ENCODE peak calls at places on chromosomes 16 and 17, in five cellular contexts. X is gastrocnemius medialis, R is tibial artery, K is SJSA1, S is upper lobe of right lung. F is an unnamed sample.

GRCh38 chr16:68902376-68903345 is 59.3 kb downstream of the TANGO6 start:
- DNase-seq in R (no peak), K (no peak), S (no peak), X (peak; percentile 5), F (no peak)

GRCh38 chr17:44915727-44916058 is 393 bp upstream of the GFAP start:
- DNase-seq in S (peak; percentile 58), R (no peak), X (no peak), K (no peak), F (no peak)

GRCh38 chr17:74192950-74193781 is 10.3 kb upstream of the RPL38 start:
- DNase-seq in R (peak; percentile 77), S (peak; percentile 81), X (peak; percentile 45), K (no peak), F (no peak)

GRCh38 chr16:48687421-48688038 is 77.5 kb upstream of the N4BP1 start:
- DNase-seq in X (no peak), R (peak; percentile 22), K (peak; percentile 59), S (no peak), F (no peak)

GRCh38 chr17:80819422-80820164 is 172.0 kb upstream of the CHMP6 start:
- DNase-seq in R (no peak), X (no peak), K (no peak), S (peak; percentile 59), F (no peak)

GRCh38 chr16:85556456-85557082 is 56.6 kb upstream of the GSE1 start:
- DNase-seq in X (no peak), S (peak; percentile 88), K (peak; percentile 59), R (peak; percentile 35), F (no peak)

GRCh38 chr16:87075319-87075860 is 241.8 kb downstream of the C16orf95 start:
- DNase-seq in X (no peak), K (no peak), S (no peak), R (no peak), F (no peak)

GRCh38 chr16:61676740-61677139 is 359.5 kb downstream of the CDH8 start:
- DNase-seq in R (no peak), S (no peak), K (no peak), X (no peak), F (no peak)

GRCh38 chr17:17554266-17554665 is 37.2 kb downstream of the PEMT start:
- DNase-seq in R (no peak), X (no peak), S (no peak), K (no peak), F (no peak)

GRCh38 chr17:73286863-73287296 is 24.9 kb downstream of the CDC42EP4 start:
- DNase-seq in X (no peak), K (no peak), S (no peak), R (peak; percentile 20), F (no peak)

GRCh38 chr16:73095885-73096341 is 48.0 kb upstream of the ZFHX3 start:
- DNase-seq in K (no peak), S (no peak), R (no peak), X (no peak), F (no peak)

GRCh38 chr16:17392127-17392856 is 78.5 kb downstream of the XYLT1 start:
- DNase-seq in K (no peak), X (no peak), S (no peak), R (no peak), F (no peak)

GRCh38 chr17:77109159-77110005 is 31.4 kb upstream of the SEC14L1 start:
- DNase-seq in K (no peak), R (no peak), S (no peak), X (no peak), F (no peak)

GRCh38 chr17:19013226-19013625 is 8.7 kb upstream of the FAM83G start:
- DNase-seq in R (no peak), X (no peak), S (no peak), K (no peak), F (no peak)

DNA sequence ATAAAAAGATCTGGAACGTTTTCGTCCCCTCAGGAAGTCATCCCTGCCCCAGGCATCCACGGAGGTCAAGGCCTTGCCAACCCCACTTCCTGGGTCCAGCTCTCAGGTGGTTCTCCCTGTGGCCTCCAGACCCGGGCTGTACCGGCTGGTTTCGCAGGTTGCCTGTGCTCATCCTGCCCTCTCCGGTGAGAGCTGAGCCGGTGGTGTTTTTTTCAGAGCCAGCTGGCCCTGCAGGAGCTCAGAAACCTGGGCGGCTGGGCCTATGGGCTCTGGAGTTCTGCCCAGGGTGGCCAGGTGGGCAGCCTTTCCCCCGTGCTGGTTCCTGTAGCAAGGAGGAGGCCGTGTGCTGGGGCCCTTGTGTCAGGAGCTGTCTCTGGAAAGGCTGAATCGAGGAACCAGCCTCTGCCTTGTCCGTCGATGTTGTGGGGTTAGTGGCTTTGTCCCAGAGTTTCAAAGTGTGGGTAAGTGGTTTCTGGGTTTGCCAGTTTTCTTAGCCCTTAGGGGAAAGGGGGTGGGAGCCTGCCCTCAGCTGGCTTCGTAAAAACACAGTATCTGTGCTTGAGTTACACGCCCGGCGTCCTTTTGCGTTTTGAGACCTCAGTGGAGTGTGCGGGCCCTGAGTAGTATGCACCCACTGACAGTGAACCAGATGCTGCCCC is 23.6 kb downstream of the C16orf90 start:
- DNase-seq in K (no peak), X (no peak), R (no peak), S (no peak), F (no peak)
- H3K4me1 ChIP-seq in K (peaks cover 10% of the 10 kb centered on the region), X (peaks cover 36% of the 10 kb centered on the region), R (peaks cover 41% of the 10 kb centered on the region), S (peaks cover 21% of the 10 kb centered on the region), F (peaks cover 4% of the 10 kb centered on the region)

DNA sequence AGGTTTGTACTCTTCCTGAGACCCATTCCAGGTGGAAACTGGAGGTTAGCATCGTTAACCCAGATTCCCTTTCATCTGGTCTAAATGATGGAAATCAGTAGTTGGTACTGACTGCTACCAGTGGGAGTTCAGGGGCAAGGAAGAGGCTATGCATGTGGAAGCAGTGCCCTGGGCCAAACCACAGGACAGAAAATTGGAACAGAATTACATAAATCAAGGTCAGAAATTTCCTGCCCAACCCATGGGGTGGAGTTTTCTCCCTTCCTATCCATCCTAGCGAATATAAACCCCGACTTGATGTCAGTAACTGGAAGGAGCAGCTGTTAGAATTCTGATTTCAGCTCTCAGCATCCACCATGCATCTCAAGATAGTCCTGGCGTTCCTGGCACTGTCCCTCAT is at the start of gene AOC2:
- DNase-seq in S (no peak), R (no peak), K (no peak), X (no peak), F (no peak)
- H3K27ac ChIP-seq in S (peak within 1 kb of the TSS; percentile 44), R (peak within 1 kb of the TSS; percentile 36), K (no peak within 1 kb of the TSS), X (no peak within 1 kb of the TSS), F (no peak within 1 kb of the TSS)

GRCh38 chr17:78142113-78142861 is 3.9 kb upstream of the C17orf99 start:
- DNase-seq in X (no peak), K (no peak), S (peak; percentile 89), R (no peak), F (no peak)

GRCh38 chr17:78141437-78142112 is 4.6 kb upstream of the C17orf99 start:
- DNase-seq in R (no peak), X (no peak), K (no peak), S (no peak), F (no peak)

GRCh38 chr17:78137392-78138203 is 7.0 kb downstream of the TMC8 start:
- DNase-seq in R (no peak), K (no peak), X (no peak), S (no peak), F (no peak)

GRCh38 chr17:78138204-78139060 is 7.8 kb upstream of the C17orf99 start:
- DNase-seq in S (no peak), K (no peak), R (no peak), X (no peak), F (no peak)

DNA sequence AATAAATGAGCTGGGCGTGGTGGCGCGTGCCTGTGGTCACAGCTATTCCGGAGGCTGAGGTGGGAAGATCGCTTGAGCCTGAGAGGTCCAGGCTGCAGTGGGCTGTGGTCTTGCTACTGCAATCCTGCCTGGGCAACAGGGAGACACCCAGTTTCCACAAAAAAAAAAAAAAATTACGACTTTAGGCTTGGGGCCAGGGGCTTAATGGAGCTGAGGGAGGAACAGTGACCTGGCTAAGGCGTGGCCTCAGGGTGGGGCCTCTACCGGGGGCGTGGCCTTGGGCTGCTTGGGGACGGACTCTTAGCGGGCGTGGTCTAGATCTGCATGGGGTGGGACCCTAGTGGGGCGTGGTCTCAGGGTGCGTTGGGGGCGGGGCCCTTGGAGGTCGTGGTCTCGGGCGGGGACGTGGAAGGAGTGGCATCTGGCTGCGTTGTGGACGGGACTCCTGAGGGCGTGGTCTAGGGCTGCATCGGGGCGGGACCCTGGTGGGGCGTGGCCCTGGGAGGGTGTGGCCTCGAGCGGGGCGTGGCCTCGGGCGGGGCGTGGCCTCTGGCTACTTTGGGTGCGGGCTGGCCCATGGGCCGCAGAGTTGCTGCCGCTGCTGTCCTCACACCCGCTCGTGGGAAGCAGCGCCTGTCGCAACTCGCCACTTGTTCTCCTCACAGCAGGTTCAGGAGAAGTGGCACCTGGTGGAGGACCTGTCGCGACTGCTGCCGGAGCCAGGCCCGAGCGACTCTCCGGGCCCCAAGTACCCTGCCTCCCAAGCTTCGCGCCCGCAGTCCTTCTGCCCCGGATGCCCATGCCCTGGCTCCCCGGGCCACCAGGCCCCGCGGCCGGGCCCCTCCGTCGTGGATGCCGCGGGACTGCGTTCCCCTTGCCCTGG is 5.8 kb upstream of the C17orf99 start:
- DNase-seq in R (peak; percentile 81), K (peak; percentile 93), X (peak; percentile 72), S (peak; percentile 99), F (peak; percentile 48)
- H3K4me1 ChIP-seq in R (peaks cover 32% of the 10 kb centered on the region), K (peaks cover 13% of the 10 kb centered on the region), X (peaks cover 15% of the 10 kb centered on the region), S (peaks cover 48% of the 10 kb centered on the region), F (peaks cover 18% of the 10 kb centered on the region)

DNA sequence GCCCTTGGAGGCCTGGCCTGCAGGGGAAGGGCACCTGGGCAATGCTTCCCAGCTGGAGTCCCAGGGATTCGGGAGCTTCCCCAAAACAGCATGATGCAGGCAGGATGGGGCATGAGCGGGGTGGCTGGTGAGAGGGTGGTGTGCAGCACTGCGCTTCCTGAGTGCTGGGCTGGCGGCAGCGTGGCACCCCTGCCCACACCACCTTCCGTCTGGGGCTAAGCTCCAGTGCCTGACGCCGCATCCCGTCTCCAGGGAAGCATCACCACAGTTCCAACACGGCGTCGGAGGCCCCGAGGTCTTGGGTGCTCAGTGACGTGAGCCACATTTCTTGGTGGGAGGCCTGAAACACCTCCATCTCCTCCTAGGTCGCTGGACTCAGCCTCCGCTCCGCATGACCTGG is 13.8 kb upstream of the MTSS2 start:
- DNase-seq in S (no peak), K (no peak), X (no peak), R (no peak), F (no peak)
- H3K27ac ChIP-seq in S (no peak overlapping the region), K (peak overlapping the region; percentile 24), X (peak overlapping the region; percentile 79), R (peak overlapping the region; percentile 99), F (peak overlapping the region; percentile 96)

GRCh38 chr16:88741368-88741767 is 35.1 kb downstream of the CTU2 start:
- DNase-seq in S (no peak), X (no peak), K (no peak), R (no peak), F (no peak)
- H3K4me1 ChIP-seq in S (peaks cover 28% of the 10 kb centered on the region), X (no peaks in the 10 kb centered on the region), K (peaks cover 4% of the 10 kb centered on the region), R (peaks cover 49% of the 10 kb centered on the region), F (no peaks in the 10 kb centered on the region)

F was measured in thoracic aorta.